ENCODE peak calls at places on chromosomes 2 and 18, in four cellular contexts. One of them, this sample, is unnamed. For H4K20me1 and H3K27me3, the result is how much of the 10 kb centered on the place peaks cover.

GRCh38 chr2:238286551-238286950 is 1.9 kb downstream of the PER2 start:
- DNase-seq in HepG2: peak
- DNase-seq in GM23248: peak
- DNase-seq in astrocyte: peak
- DNase-seq in this sample: peak

GRCh38 chr2:213046431-213046830 is 105.0 kb downstream of the IKZF2 start:
- DNase-seq in HepG2: no peak
- DNase-seq in GM23248: no peak
- DNase-seq in astrocyte: no peak
- DNase-seq in this sample: no peak

GRCh38 chr2:200314976-200315567 is 8.6 kb downstream of the SPATS2L start:
- DNase-seq in GM23248: peak
- DNase-seq in HepG2: no peak
- DNase-seq in astrocyte: peak
- DNase-seq in this sample: no peak

GRCh38 chr18:47250415-47251046 is 929 bp downstream of the SKOR2 start:
- DNase-seq in HepG2: no peak
- DNase-seq in GM23248: no peak
- DNase-seq in astrocyte: no peak
- DNase-seq in this sample: no peak

GRCh38 chr2:119525574-119525973 is 1.3 kb upstream of the SCTR start:
- DNase-seq in HepG2: no peak
- DNase-seq in GM23248: no peak
- DNase-seq in astrocyte: no peak
- DNase-seq in this sample: no peak

GRCh38 chr2:135093685-135094340 is 41.7 kb downstream of the RAB3GAP1 start:
- DNase-seq in HepG2: peak
- DNase-seq in astrocyte: no peak
- DNase-seq in GM23248: no peak
- DNase-seq in this sample: no peak

GRCh38 chr2:34910018-34910417 is 1310.9 kb upstream of the FAM98A start:
- DNase-seq in HepG2: no peak
- DNase-seq in astrocyte: no peak
- DNase-seq in GM23248: no peak
- DNase-seq in this sample: no peak

GRCh38 chr2:150232871-150233270 is 254.6 kb downstream of the RND3 start:
- DNase-seq in astrocyte: no peak
- DNase-seq in HepG2: no peak
- DNase-seq in GM23248: no peak
- DNase-seq in this sample: no peak

GRCh38 chr2:102657770-102658169 is 38.4 kb downstream of the SLC9A2 start:
- DNase-seq in HepG2: no peak
- DNase-seq in GM23248: no peak
- DNase-seq in astrocyte: no peak
- DNase-seq in this sample: no peak

GRCh38 chr18:44679912-44680270 is 797 bp upstream of the SETBP1 start:
- DNase-seq in HepG2: no peak
- DNase-seq in astrocyte: peak
- DNase-seq in GM23248: peak
- DNase-seq in this sample: peak

GRCh38 chr18:44286049-44286448 is 394.6 kb upstream of the SETBP1 start:
- DNase-seq in HepG2: no peak
- DNase-seq in astrocyte: no peak
- DNase-seq in GM23248: no peak
- DNase-seq in this sample: no peak

GRCh38 chr2:50391553-50391952 is 640.4 kb downstream of the NRXN1 start:
- DNase-seq in GM23248: no peak
- DNase-seq in HepG2: no peak
- DNase-seq in astrocyte: no peak
- DNase-seq in this sample: no peak

GRCh38 chr2:233871432-233871831 is 3.2 kb upstream of the MSL3B start:
- DNase-seq in HepG2: no peak
- DNase-seq in astrocyte: no peak
- DNase-seq in GM23248: no peak
- DNase-seq in this sample: no peak

GRCh38 chr2:100223502-100223901 is 81.1 kb upstream of the AFF3 start:
- DNase-seq in astrocyte: no peak
- DNase-seq in GM23248: no peak
- DNase-seq in HepG2: no peak
- DNase-seq in this sample: no peak

GRCh38 chr2:126700677-126701076 is 44.7 kb downstream of the GYPC start:
- DNase-seq in GM23248: peak
- DNase-seq in astrocyte: peak
- DNase-seq in HepG2: no peak
- DNase-seq in this sample: peak

GRCh38 chr2:182358601-182359000 is 68.2 kb downstream of the PDE1A start:
- DNase-seq in astrocyte: no peak
- DNase-seq in HepG2: no peak
- DNase-seq in GM23248: no peak
- DNase-seq in this sample: no peak

GRCh38 chr2:239596792-239597191 is 196.0 kb upstream of the HDAC4 start:
- DNase-seq in HepG2: no peak
- DNase-seq in GM23248: no peak
- DNase-seq in astrocyte: no peak
- DNase-seq in this sample: no peak

GRCh38 chr2:105744909-105745853 is at the start of gene NCK2:
- DNase-seq in astrocyte: no peak
- DNase-seq in HepG2: no peak
- DNase-seq in GM23248: peak
- DNase-seq in this sample: peak

GRCh38 chr2:25632396-25632795 is 41.0 kb downstream of the DTNB start:
- DNase-seq in astrocyte: no peak
- DNase-seq in GM23248: no peak
- DNase-seq in HepG2: no peak
- DNase-seq in this sample: no peak

GRCh38 chr2:47784349-47784851 is 1.5 kb downstream of the MSH6 start:
- DNase-seq in HepG2: no peak
- DNase-seq in GM23248: no peak
- DNase-seq in astrocyte: peak
- DNase-seq in this sample: peak
- H4K20me1 ChIP-seq in HepG2: under half
- H4K20me1 ChIP-seq in GM23248: under half
- H4K20me1 ChIP-seq in astrocyte: under half
- H4K20me1 ChIP-seq in this sample: under half

GRCh38 chr2:219720956-219721355 is 93.5 kb downstream of the SLC4A3 start:
- DNase-seq in astrocyte: no peak
- DNase-seq in GM23248: peak
- DNase-seq in HepG2: no peak
- DNase-seq in this sample: no peak

GRCh38 chr2:219723311-219723710 is 95.9 kb downstream of the SLC4A3 start:
- DNase-seq in HepG2: no peak
- DNase-seq in GM23248: no peak
- DNase-seq in astrocyte: no peak
- DNase-seq in this sample: no peak

GRCh38 chr2:219719521-219719920 is 92.1 kb downstream of the SLC4A3 start:
- DNase-seq in HepG2: no peak
- DNase-seq in GM23248: no peak
- DNase-seq in astrocyte: no peak
- DNase-seq in this sample: no peak

GRCh38 chr2:219724628-219725027 is 97.2 kb downstream of the SLC4A3 start:
- DNase-seq in HepG2: peak
- DNase-seq in astrocyte: no peak
- DNase-seq in GM23248: peak
- DNase-seq in this sample: peak

DNA sequence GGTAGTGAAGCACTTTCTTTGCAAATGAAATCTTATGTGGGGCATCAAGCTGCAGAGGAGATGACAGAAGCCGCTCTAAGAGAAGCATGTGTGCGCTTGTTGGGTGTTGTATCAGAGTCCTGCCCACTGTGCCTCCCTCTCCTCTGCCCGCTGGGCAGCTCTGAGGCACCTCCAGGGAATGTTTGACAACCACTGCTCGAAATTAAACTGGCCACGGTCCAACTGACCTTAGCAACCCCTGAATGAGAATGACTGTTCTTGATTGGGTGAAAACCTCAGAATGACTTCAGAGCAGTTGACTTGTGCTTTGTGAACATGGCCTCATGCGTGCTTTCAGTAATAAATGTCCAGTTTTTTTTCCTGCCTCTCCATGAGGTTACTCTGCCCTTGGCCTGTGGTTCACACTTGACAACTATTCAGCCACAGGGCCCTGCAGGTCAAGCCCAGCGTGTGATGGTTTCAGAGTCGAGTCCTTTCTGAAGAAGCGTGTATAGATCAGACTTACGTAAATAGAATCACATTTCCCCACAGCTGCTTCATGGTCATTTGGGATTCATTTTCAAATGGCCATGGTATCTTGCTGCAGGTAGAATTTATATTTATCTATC is 95.0 kb downstream of the SLC4A3 start:
- DNase-seq in HepG2: peak
- DNase-seq in astrocyte: no peak
- DNase-seq in GM23248: no peak
- DNase-seq in this sample: peak
- H3K27me3 ChIP-seq in HepG2: under half
- H3K27me3 ChIP-seq in astrocyte: under half
- H3K27me3 ChIP-seq in GM23248: under half
- H3K27me3 ChIP-seq in this sample: under half

GRCh38 chr18:48611196-48611595 is 72.4 kb downstream of the CTIF start:
- DNase-seq in HepG2: no peak
- DNase-seq in astrocyte: no peak
- DNase-seq in GM23248: no peak
- DNase-seq in this sample: no peak
- H4K20me1 ChIP-seq in HepG2: under half
- H4K20me1 ChIP-seq in astrocyte: half or more
- H4K20me1 ChIP-seq in GM23248: under half
- H4K20me1 ChIP-seq in this sample: under half

DNA sequence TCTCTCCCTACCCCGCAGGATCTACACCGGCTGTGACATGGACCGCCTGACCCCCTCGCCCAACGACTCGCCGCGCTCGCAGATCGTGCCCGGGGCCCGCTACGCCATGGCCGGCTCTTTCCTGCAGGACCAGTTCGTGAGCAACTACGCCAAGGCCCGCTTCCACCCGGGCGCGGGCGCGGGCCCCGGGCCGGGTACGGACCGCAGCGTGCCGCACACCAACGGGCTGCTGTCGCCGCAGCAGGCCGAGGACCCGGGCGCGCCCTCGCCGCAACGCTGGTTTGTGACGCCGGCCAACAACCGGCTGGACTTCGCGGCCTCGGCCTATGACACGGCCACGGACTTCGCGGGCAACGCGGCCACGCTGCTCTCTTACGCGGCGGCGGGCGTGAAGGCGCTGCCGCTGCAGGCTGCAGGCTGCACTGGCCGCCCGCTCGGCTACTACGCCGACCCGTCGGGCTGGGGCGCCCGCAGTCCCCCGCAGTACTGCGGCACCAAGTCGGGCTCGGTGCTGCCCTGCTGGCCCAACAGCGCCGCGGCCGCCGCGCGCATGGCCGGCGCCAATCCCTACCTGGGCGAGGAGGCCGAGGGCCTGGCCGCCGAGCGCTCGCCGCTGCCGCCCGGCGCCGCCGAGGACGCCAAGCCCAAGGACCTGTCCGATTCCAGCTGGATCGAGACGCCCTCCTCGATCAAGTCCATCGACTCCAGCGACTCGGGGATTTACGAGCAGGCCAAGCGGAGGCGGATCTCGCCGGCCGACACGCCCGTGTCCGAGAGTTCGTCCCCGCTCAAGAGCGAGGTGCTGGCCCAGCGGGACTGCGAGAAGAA is 7.5 kb downstream of the TBR1 start:
- DNase-seq in astrocyte: no peak
- DNase-seq in GM23248: peak
- DNase-seq in HepG2: no peak
- DNase-seq in this sample: peak
- H3K27me3 ChIP-seq in astrocyte: half or more
- H3K27me3 ChIP-seq in GM23248: half or more
- H3K27me3 ChIP-seq in HepG2: half or more
- H3K27me3 ChIP-seq in this sample: half or more

GRCh38 chr2:26850565-26850964 is 2.6 kb downstream of the DPYSL5 start:
- DNase-seq in HepG2: no peak
- DNase-seq in GM23248: no peak
- DNase-seq in astrocyte: no peak
- DNase-seq in this sample: no peak
- H4K20me1 ChIP-seq in HepG2: under half
- H4K20me1 ChIP-seq in GM23248: under half
- H4K20me1 ChIP-seq in astrocyte: under half
- H4K20me1 ChIP-seq in this sample: under half

DNA sequence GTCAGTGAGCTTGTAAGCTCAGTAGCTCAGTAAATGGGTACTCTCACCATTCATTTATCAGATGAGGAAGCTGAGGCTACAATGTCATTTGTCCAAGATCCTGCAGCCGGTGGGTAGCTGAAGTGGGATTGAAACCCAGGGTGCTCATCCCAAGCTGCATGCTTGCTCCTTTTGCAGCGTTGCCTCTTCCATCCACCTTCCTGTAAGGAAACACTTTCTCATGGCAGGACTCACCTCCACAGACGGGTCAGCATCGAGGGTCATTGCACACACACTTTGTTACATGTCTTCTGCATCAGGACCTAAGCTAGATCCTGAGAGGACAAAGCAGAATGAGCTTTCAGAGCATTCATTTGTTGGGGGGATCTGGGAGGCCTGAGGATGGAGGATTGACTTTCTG is 60.7 kb downstream of the ACOXL start:
- DNase-seq in GM23248: no peak
- DNase-seq in astrocyte: no peak
- DNase-seq in HepG2: no peak
- DNase-seq in this sample: no peak
- H3K27me3 ChIP-seq in GM23248: half or more
- H3K27me3 ChIP-seq in astrocyte: half or more
- H3K27me3 ChIP-seq in HepG2: half or more
- H3K27me3 ChIP-seq in this sample: under half

DNA sequence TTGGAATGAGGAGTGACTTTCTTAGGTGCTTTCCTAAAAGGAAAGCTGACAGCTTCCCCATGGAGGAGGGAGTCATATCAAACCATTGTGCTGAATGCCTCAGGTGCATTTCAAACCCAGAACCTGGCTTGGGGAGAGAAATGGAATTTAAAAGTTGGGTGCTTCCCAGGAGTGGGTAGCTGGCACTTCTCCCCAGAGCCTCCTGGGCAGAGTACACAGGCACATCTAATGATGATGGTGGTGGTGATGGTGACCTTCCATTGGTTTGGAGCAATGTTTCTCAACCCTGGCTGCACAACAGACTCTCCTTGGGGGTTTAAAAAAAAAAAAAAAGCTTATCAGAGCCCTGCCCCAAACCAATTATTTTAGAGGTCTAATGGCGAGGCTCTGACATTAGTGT is 8.3 kb downstream of the FOSL2 start:
- DNase-seq in astrocyte: no peak
- DNase-seq in GM23248: no peak
- DNase-seq in HepG2: no peak
- DNase-seq in this sample: no peak
- H4K20me1 ChIP-seq in astrocyte: half or more
- H4K20me1 ChIP-seq in GM23248: under half
- H4K20me1 ChIP-seq in HepG2: half or more
- H4K20me1 ChIP-seq in this sample: under half

DNA sequence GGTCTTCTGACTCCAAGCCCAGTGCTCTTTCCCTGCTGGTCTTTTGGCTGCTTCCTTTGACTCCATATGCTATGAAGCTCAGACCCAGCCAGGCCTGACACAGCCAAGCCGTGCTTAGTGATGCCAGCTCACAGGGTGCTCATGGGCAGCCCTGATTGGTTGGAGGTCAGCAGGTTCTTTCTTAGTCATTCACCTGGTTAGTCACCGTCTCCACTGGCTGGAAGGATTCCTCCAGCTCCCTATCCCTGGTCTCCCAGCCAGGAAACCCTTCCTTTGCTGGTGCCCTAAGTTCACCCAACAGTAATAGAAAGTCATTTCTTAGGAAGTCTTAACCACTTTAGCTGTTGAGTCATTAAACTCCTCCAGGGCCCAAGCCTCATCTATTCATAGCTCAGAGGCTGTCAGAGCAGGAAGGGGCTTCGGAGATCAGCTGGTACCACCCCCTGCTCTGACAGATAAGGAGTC is 3.9 kb downstream of the KCNK3 start:
- DNase-seq in astrocyte: peak
- DNase-seq in HepG2: no peak
- DNase-seq in GM23248: peak
- DNase-seq in this sample: peak
- H3K27me3 ChIP-seq in astrocyte: under half
- H3K27me3 ChIP-seq in HepG2: half or more
- H3K27me3 ChIP-seq in GM23248: under half
- H3K27me3 ChIP-seq in this sample: under half

This sample was measured in fibroblast of lung.